ENCODE peak calls at places on chromosome 21, in seven cellular contexts. K, I, Y, D, O, E and A are unnamed samples.

GRCh38 chr21:45447821-45448220 is 42.9 kb downstream of the COL18A1 start:
- DNase-seq in D (no peak), I (no peak), E (no peak), O (no peak), K (no peak), Y (no peak), A (no peak)

GRCh38 chr21:43733529-43734071 is 14.7 kb downstream of the PDXK start:
- DNase-seq in E (no peak), K (no peak), Y (no peak), D (no peak), I (peak; percentile 16), O (peak; percentile 41), A (peak; percentile 31)

GRCh38 chr21:40049031-40049958 is 182.1 kb downstream of the PCP4 start:
- DNase-seq in Y (no peak), D (peak; percentile 5), E (no peak), I (no peak), O (no peak), K (no peak), A (no peak)

GRCh38 chr21:46168238-46168637 is 12.9 kb upstream of the FTCD start:
- DNase-seq in I (no peak), D (no peak), E (no peak), K (no peak), Y (no peak), O (no peak), A (no peak)

GRCh38 chr21:26098758-26099157 is 71.8 kb downstream of the APP start:
- DNase-seq in I (no peak), Y (no peak), K (no peak), O (no peak), E (no peak), D (no peak), A (no peak)

GRCh38 chr21:42922918-42923317 is 2.5 kb downstream of the ERVH48-1 start:
- DNase-seq in D (no peak), O (no peak), Y (no peak), E (no peak), K (no peak), I (no peak), A (no peak)

GRCh38 chr21:28336299-28336698 is 656.4 kb downstream of the LTN1 start:
- DNase-seq in D (peak; percentile 64), K (no peak), I (peak; percentile 73), E (peak; percentile 10), O (no peak), Y (no peak), A (no peak)

GRCh38 chr21:32727478-32727727 is 410 bp downstream of the SYNJ1 start:
- DNase-seq in Y (no peak), I (no peak), D (no peak), K (no peak), O (no peak), E (no peak), A (no peak)

GRCh38 chr21:29164330-29164942 is 34.0 kb downstream of the MAP3K7CL start:
- DNase-seq in K (peak; percentile 34), D (peak; percentile 45), O (no peak), E (peak; percentile 54), I (peak; percentile 86), Y (no peak), A (no peak)

GRCh38 chr21:43865471-43866181 is 603 bp downstream of the AGPAT3 start:
- DNase-seq in E (no peak), K (no peak), D (peak; percentile 33), O (peak; percentile 33), I (peak; percentile 58), Y (peak; percentile 59), A (peak; percentile 57)

GRCh38 chr21:45997495-45998275 is 16.1 kb downstream of the COL6A1 start:
- DNase-seq in D (peak; percentile 1), K (no peak), I (no peak), E (no peak), Y (no peak), O (no peak), A (no peak)

GRCh38 chr21:45220106-45220505 is 67.6 kb downstream of the POFUT2 start:
- DNase-seq in E (no peak), D (peak; percentile 24), Y (no peak), K (no peak), I (no peak), O (no peak), A (no peak)

GRCh38 chr21:34602061-34602460 is 12.9 kb downstream of the RCAN1 start:
- DNase-seq in Y (no peak), O (no peak), K (no peak), I (no peak), D (no peak), E (no peak), A (no peak)

GRCh38 chr21:31945576-31945975 is 72.8 kb downstream of the HUNK start:
- DNase-seq in Y (no peak), E (no peak), I (peak; percentile 82), D (peak; percentile 19), K (no peak), O (no peak), A (no peak)

GRCh38 chr21:32336711-32337110 is 38.1 kb downstream of the MRAP start:
- DNase-seq in K (no peak), E (no peak), D (no peak), O (no peak), I (peak; percentile 11), Y (no peak), A (no peak)

GRCh38 chr21:39258207-39258606 is 55.2 kb downstream of the BRWD1 start:
- DNase-seq in D (no peak), Y (no peak), K (no peak), I (no peak), E (no peak), O (no peak), A (no peak)

GRCh38 chr21:44991538-44992483 is 52.0 kb downstream of the SLX9 start:
- DNase-seq in D (no peak), O (no peak), E (no peak), I (peak; percentile 63), K (no peak), Y (no peak), A (no peak)

GRCh38 chr21:45513003-45513706 is 29.1 kb downstream of the SLC19A1 start:
- DNase-seq in D (peak; percentile 71), I (no peak), Y (no peak), K (no peak), E (no peak), O (no peak), A (no peak)

GRCh38 chr21:20451051-20451450 is 547.2 kb upstream of the NCAM2 start:
- DNase-seq in I (no peak), E (no peak), K (no peak), O (no peak), D (no peak), Y (no peak), A (no peak)

GRCh38 chr21:36069713-36070573 is at the start of gene CBR1:
- DNase-seq in E (peak; percentile 79), K (peak; percentile 81), D (peak; percentile 95), I (peak; percentile 69), O (peak; percentile 76), Y (peak; percentile 88), A (peak; percentile 91)

GRCh38 chr21:25911730-25912401 is 177.1 kb downstream of the GABPA start:
- DNase-seq in D (peak; percentile 68), I (no peak), E (no peak), K (no peak), O (no peak), Y (no peak), A (no peak)

GRCh38 chr21:30391615-30392014 is 4.2 kb upstream of the KRTAP13-1 start:
- DNase-seq in D (no peak), I (no peak), K (no peak), O (no peak), Y (no peak), E (no peak), A (no peak)

GRCh38 chr21:46000731-46001641 is 19.4 kb downstream of the COL6A1 start:
- DNase-seq in D (peak; percentile 2), Y (no peak), I (no peak), K (peak; percentile 14), E (no peak), O (no peak), A (no peak)

GRCh38 chr21:31447477-31447876 is 103.4 kb upstream of the TIAM1 start:
- DNase-seq in Y (no peak), E (peak; percentile 24), K (no peak), I (peak; percentile 28), D (no peak), O (no peak), A (no peak)